ENCODE peak calls at places on chromosome 10, in six cellular contexts. B is neuronal stem cell, T is IMR-90, Z is H1, J is mesendoderm, H is mesenchymal stem cell. G is an unnamed sample.

GRCh38 chr10:99993994-99994689 is 15.6 kb downstream of the DNMBP start:
- DNase-seq in H (peak; percentile 98), J (peak; percentile 62), Z (no peak), T (peak; percentile 95), B (no peak), G (peak; percentile 35)

GRCh38 chr10:43059336-43059720 is 17.5 kb upstream of the RET start:
- DNase-seq in B (no peak), H (no peak), T (no peak), Z (no peak), J (no peak), G (no peak)

GRCh38 chr10:125084191-125085186 is 75.9 kb downstream of the CTBP2 start:
- DNase-seq in Z (peak; percentile 38), J (peak; percentile 97), T (peak; percentile 97), H (peak; percentile 94), B (no peak), G (peak; percentile 62)

GRCh38 chr10:105577865-105578607 is 936.9 kb downstream of the SORCS3 start:
- DNase-seq in B (no peak), T (no peak), Z (no peak), J (peak; percentile 55), H (no peak), G (no peak)

GRCh38 chr10:84565881-84566280 is 237.5 kb downstream of the CCSER2 start:
- DNase-seq in T (no peak), J (peak; percentile 91), Z (no peak), B (no peak), H (no peak), G (no peak)

GRCh38 chr10:104589871-104590270 is 51.2 kb upstream of the SORCS3 start:
- DNase-seq in T (peak; percentile 24), J (peak; percentile 80), H (no peak), Z (no peak), B (no peak), G (peak; percentile 37)

GRCh38 chr10:17981766-17982380 is 30.2 kb downstream of the SLC39A12 start:
- DNase-seq in Z (no peak), T (peak; percentile 93), B (no peak), H (peak; percentile 84), J (peak; percentile 86), G (peak; percentile 50)

GRCh38 chr10:50927522-50928189 is 42.2 kb upstream of the A1CF start:
- DNase-seq in Z (no peak), B (no peak), H (no peak), T (no peak), J (no peak), G (no peak)

GRCh38 chr10:76150139-76150885 is 718.9 kb downstream of the LRMDA start:
- DNase-seq in B (peak; percentile 82), H (peak; percentile 81), Z (no peak), J (peak; percentile 66), T (peak; percentile 27), G (no peak)

GRCh38 chr10:79293841-79294705 is 53.2 kb upstream of the PPIF start:
- DNase-seq in H (peak; percentile 27), Z (no peak), T (peak; percentile 72), B (no peak), J (no peak), G (peak; percentile 89)

GRCh38 chr10:80289451-80290287 is at the start of gene MAT1A:
- DNase-seq in T (peak; percentile 3), B (no peak), J (peak; percentile 75), H (peak; percentile 25), Z (peak; percentile 13), G (no peak)

GRCh38 chr10:96389785-96390184 is 31.0 kb upstream of the OPALIN start:
- DNase-seq in H (no peak), T (no peak), B (no peak), Z (no peak), J (no peak), G (no peak)

GRCh38 chr10:7857259-7857658 is 39.0 kb downstream of the TAF3 start:
- DNase-seq in Z (no peak), B (no peak), J (no peak), T (no peak), H (no peak), G (no peak)

GRCh38 chr10:69362471-69362954 is 54.2 kb downstream of the TACR2 start:
- DNase-seq in T (peak; percentile 90), H (peak; percentile 81), B (no peak), Z (no peak), J (no peak), G (no peak)

GRCh38 chr10:52751337-52751736 is 21.2 kb downstream of the MBL2 start:
- DNase-seq in Z (no peak), B (no peak), T (no peak), J (no peak), H (no peak), G (no peak)

GRCh38 chr10:72059843-72060822 is 28.2 kb downstream of the SPOCK2 start:
- DNase-seq in J (no peak), Z (no peak), T (no peak), H (no peak), B (no peak), G (no peak)

GRCh38 chr10:65843203-65843602 is 1082.6 kb upstream of the LRRTM3 start:
- DNase-seq in Z (no peak), B (no peak), J (no peak), T (no peak), H (no peak), G (no peak)

GRCh38 chr10:85646312-85646711 is 720.3 kb downstream of the GRID1 start:
- DNase-seq in Z (no peak), J (no peak), H (peak; percentile 69), T (no peak), B (no peak), G (no peak)

GRCh38 chr10:35246770-35247343 is 89.5 kb upstream of the CCNY start:
- DNase-seq in Z (no peak), J (no peak), H (no peak), B (no peak), T (no peak), G (no peak)

DNA sequence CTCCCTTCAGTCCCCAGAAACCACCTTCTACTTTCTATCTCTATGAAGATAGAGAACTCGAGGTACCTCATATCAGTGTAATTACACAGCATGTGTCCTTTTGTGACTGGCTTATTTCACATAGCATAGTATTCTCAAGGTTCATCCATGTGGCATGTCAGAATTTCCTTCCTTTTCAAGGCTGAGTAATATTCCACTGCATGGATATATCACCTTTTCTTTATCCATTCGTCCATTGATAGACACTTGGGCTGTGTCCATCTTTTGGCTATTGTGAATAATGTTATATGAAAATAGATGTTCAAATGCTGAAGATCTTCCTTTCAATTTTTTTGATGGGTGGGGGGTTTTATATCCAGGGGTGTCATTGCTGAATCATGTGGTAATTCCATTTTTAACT is 91.8 kb upstream of the CCNY start:
- DNase-seq in Z (no peak), H (no peak), T (no peak), J (no peak), B (no peak), G (no peak)
- H3K4me3 ChIP-seq in Z (no peak overlapping the region), H (no peak overlapping the region), T (no peak overlapping the region), J (no peak overlapping the region), B (no peak overlapping the region), G (no peak overlapping the region)

GRCh38 chr10:23281044-23281433 is 63.6 kb downstream of the C10orf67 start:
- DNase-seq in H (no peak), Z (no peak), B (no peak), T (no peak), J (no peak), G (no peak)
- H2BK120ac ChIP-seq in H (no peak overlapping the region), Z (no peak overlapping the region), B (no peak overlapping the region), T (no peak overlapping the region), J (no peak overlapping the region), G (no peak overlapping the region)

GRCh38 chr10:77173615-77174461 is 463.8 kb downstream of the KCNMA1 start:
- DNase-seq in J (peak; percentile 92), Z (peak; percentile 72), T (peak; percentile 79), H (peak; percentile 86), B (peak; percentile 84), G (peak; percentile 75)
- H3K4me3 ChIP-seq in J (no peak overlapping the region), Z (no peak overlapping the region), T (no peak overlapping the region), H (no peak overlapping the region), B (no peak overlapping the region), G (no peak overlapping the region)

DNA sequence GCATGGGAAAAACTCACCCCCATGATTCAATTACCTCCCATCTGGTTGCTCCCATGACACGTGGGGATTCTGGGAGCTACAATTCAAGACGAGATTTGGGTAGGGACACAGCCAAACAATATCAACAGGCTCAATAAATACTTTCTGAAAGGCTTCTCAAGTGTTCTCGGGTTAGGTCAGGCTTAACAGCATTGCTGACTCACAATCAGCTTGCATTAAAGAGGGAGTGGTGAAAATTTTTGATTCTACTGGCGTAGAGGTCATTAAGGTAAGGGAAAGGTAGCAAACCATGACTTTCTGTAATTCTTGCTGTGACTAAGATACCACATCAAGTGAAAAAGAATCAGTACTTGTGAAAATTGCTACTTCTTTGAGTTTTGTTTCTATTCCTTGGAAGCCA is 126.4 kb downstream of the JCAD start:
- DNase-seq in H (no peak), T (no peak), Z (no peak), J (no peak), B (no peak), G (no peak)
- H2BK120ac ChIP-seq in H (no peak overlapping the region), T (no peak overlapping the region), Z (no peak overlapping the region), J (no peak overlapping the region), B (no peak overlapping the region), G (no peak overlapping the region)

G was measured in trophoblast cell.